ENCODE peak calls at places on chromosomes 13 and 19, in nine cellular contexts. One of them, this sample, is unnamed.

GRCh38 chr19:50379602-50380001 is 3.3 kb downstream of the NR1H2 start:
- DNase-seq in Calu3: no peak
- DNase-seq in choroid plexus epithelial cell: no peak
- DNase-seq in HL-60: no peak
- DNase-seq in head of caudate nucleus: no peak
- DNase-seq in nephron progenitor cell: no peak
- DNase-seq in NCI-H1417: no peak
- DNase-seq in stimulated activated CD8-positive, alpha-beta memory T cell treated with anti-CD3 and anti-CD28 coated beads, Interleukin-4, amount 100 ng/mL, for 1 hour: no peak
- DNase-seq in stimulated activated CD4-positive, alpha-beta T cell treated with anti-CD3 and anti-CD28 coated beads, Interleukin-2, amount 100 ng/mL, for 24 hours: no peak
- DNase-seq in this sample: no peak

GRCh38 chr13:83153833-83154232 is 728.4 kb downstream of the SLITRK1 start:
- DNase-seq in Calu3: no peak
- DNase-seq in choroid plexus epithelial cell: peak; percentile 77
- DNase-seq in HL-60: no peak
- DNase-seq in head of caudate nucleus: no peak
- DNase-seq in nephron progenitor cell: no peak
- DNase-seq in NCI-H1417: no peak
- DNase-seq in stimulated activated CD8-positive, alpha-beta memory T cell treated with anti-CD3 and anti-CD28 coated beads, Interleukin-4, amount 100 ng/mL, for 1 hour: no peak
- DNase-seq in stimulated activated CD4-positive, alpha-beta T cell treated with anti-CD3 and anti-CD28 coated beads, Interleukin-2, amount 100 ng/mL, for 24 hours: no peak
- DNase-seq in this sample: no peak

GRCh38 chr13:30837227-30838159 is 68.6 kb upstream of the MEDAG start:
- DNase-seq in Calu3: no peak
- DNase-seq in choroid plexus epithelial cell: no peak
- DNase-seq in HL-60: no peak
- DNase-seq in head of caudate nucleus: no peak
- DNase-seq in nephron progenitor cell: no peak
- DNase-seq in NCI-H1417: no peak
- DNase-seq in stimulated activated CD8-positive, alpha-beta memory T cell treated with anti-CD3 and anti-CD28 coated beads, Interleukin-4, amount 100 ng/mL, for 1 hour: no peak
- DNase-seq in stimulated activated CD4-positive, alpha-beta T cell treated with anti-CD3 and anti-CD28 coated beads, Interleukin-2, amount 100 ng/mL, for 24 hours: no peak
- DNase-seq in this sample: no peak

GRCh38 chr13:49527123-49527522 is 31.4 kb downstream of the PHF11 start:
- DNase-seq in Calu3: no peak
- DNase-seq in choroid plexus epithelial cell: no peak
- DNase-seq in HL-60: no peak
- DNase-seq in head of caudate nucleus: peak; percentile 74
- DNase-seq in nephron progenitor cell: no peak
- DNase-seq in NCI-H1417: no peak
- DNase-seq in stimulated activated CD8-positive, alpha-beta memory T cell treated with anti-CD3 and anti-CD28 coated beads, Interleukin-4, amount 100 ng/mL, for 1 hour: no peak
- DNase-seq in stimulated activated CD4-positive, alpha-beta T cell treated with anti-CD3 and anti-CD28 coated beads, Interleukin-2, amount 100 ng/mL, for 24 hours: no peak
- DNase-seq in this sample: no peak

GRCh38 chr13:113169277-113170272 is 11.1 kb downstream of the PROZ start:
- DNase-seq in Calu3: no peak
- DNase-seq in choroid plexus epithelial cell: no peak
- DNase-seq in HL-60: no peak
- DNase-seq in head of caudate nucleus: no peak
- DNase-seq in nephron progenitor cell: no peak
- DNase-seq in NCI-H1417: no peak
- DNase-seq in stimulated activated CD8-positive, alpha-beta memory T cell treated with anti-CD3 and anti-CD28 coated beads, Interleukin-4, amount 100 ng/mL, for 1 hour: no peak
- DNase-seq in stimulated activated CD4-positive, alpha-beta T cell treated with anti-CD3 and anti-CD28 coated beads, Interleukin-2, amount 100 ng/mL, for 24 hours: no peak
- DNase-seq in this sample: no peak

GRCh38 chr13:77966671-77967070 is 48.0 kb upstream of the EDNRB start:
- DNase-seq in Calu3: no peak
- DNase-seq in choroid plexus epithelial cell: no peak
- DNase-seq in HL-60: no peak
- DNase-seq in head of caudate nucleus: no peak
- DNase-seq in nephron progenitor cell: no peak
- DNase-seq in NCI-H1417: no peak
- DNase-seq in stimulated activated CD8-positive, alpha-beta memory T cell treated with anti-CD3 and anti-CD28 coated beads, Interleukin-4, amount 100 ng/mL, for 1 hour: no peak
- DNase-seq in stimulated activated CD4-positive, alpha-beta T cell treated with anti-CD3 and anti-CD28 coated beads, Interleukin-2, amount 100 ng/mL, for 24 hours: no peak
- DNase-seq in this sample: no peak

GRCh38 chr13:110841846-110842245 is 73.0 kb downstream of the ANKRD10 start:
- DNase-seq in Calu3: no peak
- DNase-seq in choroid plexus epithelial cell: no peak
- DNase-seq in HL-60: no peak
- DNase-seq in head of caudate nucleus: no peak
- DNase-seq in nephron progenitor cell: no peak
- DNase-seq in NCI-H1417: no peak
- DNase-seq in stimulated activated CD8-positive, alpha-beta memory T cell treated with anti-CD3 and anti-CD28 coated beads, Interleukin-4, amount 100 ng/mL, for 1 hour: no peak
- DNase-seq in stimulated activated CD4-positive, alpha-beta T cell treated with anti-CD3 and anti-CD28 coated beads, Interleukin-2, amount 100 ng/mL, for 24 hours: no peak
- DNase-seq in this sample: peak; percentile 10

GRCh38 chr13:102907886-102908515 is 62.2 kb downstream of the ERCC5 start:
- DNase-seq in Calu3: no peak
- DNase-seq in choroid plexus epithelial cell: no peak
- DNase-seq in HL-60: no peak
- DNase-seq in head of caudate nucleus: no peak
- DNase-seq in nephron progenitor cell: no peak
- DNase-seq in NCI-H1417: no peak
- DNase-seq in stimulated activated CD8-positive, alpha-beta memory T cell treated with anti-CD3 and anti-CD28 coated beads, Interleukin-4, amount 100 ng/mL, for 1 hour: no peak
- DNase-seq in stimulated activated CD4-positive, alpha-beta T cell treated with anti-CD3 and anti-CD28 coated beads, Interleukin-2, amount 100 ng/mL, for 24 hours: no peak
- DNase-seq in this sample: no peak

GRCh38 chr13:35179920-35180663 is 238.0 kb downstream of the NBEA start:
- DNase-seq in Calu3: no peak
- DNase-seq in choroid plexus epithelial cell: no peak
- DNase-seq in HL-60: no peak
- DNase-seq in head of caudate nucleus: no peak
- DNase-seq in nephron progenitor cell: no peak
- DNase-seq in NCI-H1417: no peak
- DNase-seq in stimulated activated CD8-positive, alpha-beta memory T cell treated with anti-CD3 and anti-CD28 coated beads, Interleukin-4, amount 100 ng/mL, for 1 hour: no peak
- DNase-seq in stimulated activated CD4-positive, alpha-beta T cell treated with anti-CD3 and anti-CD28 coated beads, Interleukin-2, amount 100 ng/mL, for 24 hours: no peak
- DNase-seq in this sample: no peak

GRCh38 chr19:575527-576506 is 3.4 kb downstream of the BSG start:
- DNase-seq in Calu3: no peak
- DNase-seq in choroid plexus epithelial cell: peak; percentile 46
- DNase-seq in HL-60: no peak
- DNase-seq in head of caudate nucleus: no peak
- DNase-seq in nephron progenitor cell: no peak
- DNase-seq in NCI-H1417: no peak
- DNase-seq in stimulated activated CD8-positive, alpha-beta memory T cell treated with anti-CD3 and anti-CD28 coated beads, Interleukin-4, amount 100 ng/mL, for 1 hour: no peak
- DNase-seq in stimulated activated CD4-positive, alpha-beta T cell treated with anti-CD3 and anti-CD28 coated beads, Interleukin-2, amount 100 ng/mL, for 24 hours: no peak
- DNase-seq in this sample: peak; percentile 46

GRCh38 chr13:49733181-49733951 is 42.1 kb upstream of the EBPL start:
- DNase-seq in Calu3: no peak
- DNase-seq in choroid plexus epithelial cell: peak; percentile 6
- DNase-seq in HL-60: no peak
- DNase-seq in head of caudate nucleus: no peak
- DNase-seq in nephron progenitor cell: no peak
- DNase-seq in NCI-H1417: no peak
- DNase-seq in stimulated activated CD8-positive, alpha-beta memory T cell treated with anti-CD3 and anti-CD28 coated beads, Interleukin-4, amount 100 ng/mL, for 1 hour: no peak
- DNase-seq in stimulated activated CD4-positive, alpha-beta T cell treated with anti-CD3 and anti-CD28 coated beads, Interleukin-2, amount 100 ng/mL, for 24 hours: no peak
- DNase-seq in this sample: no peak

GRCh38 chr19:51181913-51182419 is 39.9 kb downstream of the SIGLEC7 start:
- DNase-seq in Calu3: no peak
- DNase-seq in choroid plexus epithelial cell: peak; percentile 14
- DNase-seq in HL-60: peak; percentile 52
- DNase-seq in head of caudate nucleus: peak; percentile 44
- DNase-seq in nephron progenitor cell: no peak
- DNase-seq in NCI-H1417: no peak
- DNase-seq in stimulated activated CD8-positive, alpha-beta memory T cell treated with anti-CD3 and anti-CD28 coated beads, Interleukin-4, amount 100 ng/mL, for 1 hour: no peak
- DNase-seq in stimulated activated CD4-positive, alpha-beta T cell treated with anti-CD3 and anti-CD28 coated beads, Interleukin-2, amount 100 ng/mL, for 24 hours: peak; percentile 47
- DNase-seq in this sample: no peak

GRCh38 chr13:77969299-77969698 is 50.7 kb upstream of the EDNRB start:
- DNase-seq in Calu3: no peak
- DNase-seq in choroid plexus epithelial cell: no peak
- DNase-seq in HL-60: no peak
- DNase-seq in head of caudate nucleus: no peak
- DNase-seq in nephron progenitor cell: no peak
- DNase-seq in NCI-H1417: no peak
- DNase-seq in stimulated activated CD8-positive, alpha-beta memory T cell treated with anti-CD3 and anti-CD28 coated beads, Interleukin-4, amount 100 ng/mL, for 1 hour: no peak
- DNase-seq in stimulated activated CD4-positive, alpha-beta T cell treated with anti-CD3 and anti-CD28 coated beads, Interleukin-2, amount 100 ng/mL, for 24 hours: no peak
- DNase-seq in this sample: no peak

GRCh38 chr13:33644607-33645543 is 173.1 kb upstream of the RFC3 start:
- DNase-seq in Calu3: no peak
- DNase-seq in choroid plexus epithelial cell: peak; percentile 31
- DNase-seq in HL-60: no peak
- DNase-seq in head of caudate nucleus: no peak
- DNase-seq in nephron progenitor cell: no peak
- DNase-seq in NCI-H1417: peak; percentile 57
- DNase-seq in stimulated activated CD8-positive, alpha-beta memory T cell treated with anti-CD3 and anti-CD28 coated beads, Interleukin-4, amount 100 ng/mL, for 1 hour: no peak
- DNase-seq in stimulated activated CD4-positive, alpha-beta T cell treated with anti-CD3 and anti-CD28 coated beads, Interleukin-2, amount 100 ng/mL, for 24 hours: no peak
- DNase-seq in this sample: no peak

GRCh38 chr19:56253737-56254136 is 18.8 kb upstream of the EDDM13 start:
- DNase-seq in Calu3: peak; percentile 9
- DNase-seq in choroid plexus epithelial cell: peak; percentile 82
- DNase-seq in HL-60: peak; percentile 26
- DNase-seq in head of caudate nucleus: no peak
- DNase-seq in nephron progenitor cell: no peak
- DNase-seq in NCI-H1417: peak; percentile 40
- DNase-seq in stimulated activated CD8-positive, alpha-beta memory T cell treated with anti-CD3 and anti-CD28 coated beads, Interleukin-4, amount 100 ng/mL, for 1 hour: no peak
- DNase-seq in stimulated activated CD4-positive, alpha-beta T cell treated with anti-CD3 and anti-CD28 coated beads, Interleukin-2, amount 100 ng/mL, for 24 hours: no peak
- DNase-seq in this sample: peak; percentile 49

GRCh38 chr13:40026741-40027140 is 371.3 kb downstream of the COG6 start:
- DNase-seq in Calu3: no peak
- DNase-seq in choroid plexus epithelial cell: no peak
- DNase-seq in HL-60: no peak
- DNase-seq in head of caudate nucleus: no peak
- DNase-seq in nephron progenitor cell: no peak
- DNase-seq in NCI-H1417: no peak
- DNase-seq in stimulated activated CD8-positive, alpha-beta memory T cell treated with anti-CD3 and anti-CD28 coated beads, Interleukin-4, amount 100 ng/mL, for 1 hour: no peak
- DNase-seq in stimulated activated CD4-positive, alpha-beta T cell treated with anti-CD3 and anti-CD28 coated beads, Interleukin-2, amount 100 ng/mL, for 24 hours: peak; percentile 61
- DNase-seq in this sample: no peak